ENCODE peak calls at places on chromosomes 13 and 19, in five cellular contexts. H is A549, Z is adrenal gland, G is epithelial cell of proximal tubule, C is HCT116. Y is an unnamed sample.

GRCh38 chr19:4678881-4679379 is 8.8 kb upstream of the MYDGF start:
- DNase-seq in G (no peak), C (peak; percentile 51), H (no peak), Z (peak; percentile 88), Y (no peak)

GRCh38 chr13:39105110-39105509 is 66.9 kb downstream of the NHLRC3 start:
- DNase-seq in Z (no peak), C (no peak), G (no peak), H (no peak), Y (no peak)

GRCh38 chr19:17121736-17122293 is 46.2 kb downstream of the MYO9B start:
- DNase-seq in Z (no peak), G (no peak), C (no peak), H (no peak), Y (no peak)

GRCh38 chr19:57769345-57770131 is at the start of gene ZNF586:
- DNase-seq in Z (peak; percentile 93), G (peak; percentile 52), H (peak; percentile 98), C (peak; percentile 63), Y (peak; percentile 83)

GRCh38 chr13:20411638-20412342 is 113.9 kb downstream of the CRYL1 start:
- DNase-seq in G (no peak), H (no peak), C (no peak), Z (no peak), Y (no peak)

GRCh38 chr19:15123900-15124299 is 16.7 kb downstream of the SYDE1 start:
- DNase-seq in G (no peak), H (no peak), C (no peak), Z (peak; percentile 92), Y (no peak)

GRCh38 chr19:53867225-53868090 is at the start of gene MYADM:
- DNase-seq in H (peak; percentile 99), Z (peak; percentile 98), G (peak; percentile 71), C (peak; percentile 95), Y (peak; percentile 97)

GRCh38 chr19:35879068-35879467 is 10.7 kb downstream of the APLP1 start:
- DNase-seq in H (no peak), Z (no peak), G (no peak), C (no peak), Y (no peak)

GRCh38 chr19:17216058-17216670 is 1.0 kb downstream of the USE1 start:
- DNase-seq in C (no peak), H (no peak), Z (no peak), G (no peak), Y (no peak)

GRCh38 chr19:961866-962620 is 22.1 kb upstream of the WDR18 start:
- DNase-seq in H (no peak), G (no peak), C (no peak), Z (no peak), Y (no peak)

GRCh38 chr13:104641309-104641708 is 1575.1 kb upstream of the SLC10A2 start:
- DNase-seq in G (no peak), H (no peak), Z (peak; percentile 70), C (no peak), Y (no peak)

GRCh38 chr19:56136362-56136761 is 4.7 kb upstream of the ZNF444 start:
- DNase-seq in G (no peak), C (no peak), H (no peak), Z (no peak), Y (no peak)
- H3K4me3 ChIP-seq in G (no peak overlapping the region), C (no peak overlapping the region), H (no peak overlapping the region), Z (no peak overlapping the region), Y (no peak overlapping the region)

GRCh38 chr13:30882996-30883766 is 22.9 kb upstream of the MEDAG start:
- DNase-seq in H (no peak), C (no peak), Z (no peak), G (no peak), Y (no peak)

GRCh38 chr13:30880151-30880551 is 25.9 kb upstream of the MEDAG start:
- DNase-seq in G (no peak), C (no peak), Z (no peak), H (no peak), Y (no peak)

GRCh38 chr13:30881191-30881651 is 24.9 kb upstream of the MEDAG start:
- DNase-seq in C (no peak), G (no peak), H (no peak), Z (peak; percentile 56), Y (no peak)

GRCh38 chr13:30881931-30882899 is 23.9 kb upstream of the MEDAG start:
- DNase-seq in G (no peak), C (no peak), H (no peak), Z (no peak), Y (no peak)

DNA sequence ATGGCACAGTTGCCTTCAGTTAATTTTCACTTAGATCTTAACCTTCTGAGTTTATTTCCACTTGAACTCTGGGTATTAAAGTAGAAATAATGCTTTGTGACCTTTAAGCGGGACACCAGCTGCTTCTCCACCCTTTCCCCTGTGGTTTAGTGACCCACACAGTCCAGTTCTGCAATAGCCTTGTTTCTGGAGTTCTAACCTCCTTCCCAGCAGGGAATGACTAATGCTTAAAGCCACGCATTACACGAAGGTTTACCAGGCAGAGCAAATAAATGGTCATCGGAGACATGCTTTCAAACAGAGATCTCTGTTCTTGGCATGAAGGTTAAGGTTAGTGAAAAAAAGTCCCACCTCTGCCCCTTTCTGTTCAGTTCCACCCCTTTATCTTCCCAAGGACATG is 25.3 kb upstream of the MEDAG start:
- DNase-seq in C (no peak), Z (peak; percentile 53), H (peak; percentile 12), G (peak; percentile 78), Y (peak; percentile 48)
- H3K4me3 ChIP-seq in C (no peak overlapping the region), Z (no peak overlapping the region), H (no peak overlapping the region), G (no peak overlapping the region), Y (no peak overlapping the region)

GRCh38 chr13:113729329-113730019 is 29.6 kb upstream of the TMEM255B start:
- DNase-seq in C (no peak), Z (peak; percentile 41), H (no peak), G (no peak), Y (no peak)
- H3K4me3 ChIP-seq in C (no peak overlapping the region), Z (no peak overlapping the region), H (no peak overlapping the region), G (no peak overlapping the region), Y (no peak overlapping the region)

GRCh38 chr13:41130356-41130755 is 2.2 kb downstream of the KBTBD6 start:
- DNase-seq in H (no peak), Z (no peak), C (no peak), G (no peak), Y (no peak)
- H3K4me3 ChIP-seq in H (no peak overlapping the region), Z (no peak overlapping the region), C (no peak overlapping the region), G (no peak overlapping the region), Y (peak overlapping the region; percentile 69)

GRCh38 chr13:101417043-101417406 is 717 bp upstream of the NALCN start:
- DNase-seq in C (no peak), G (peak; percentile 27), Z (no peak), H (peak; percentile 9), Y (no peak)
- H3K4me3 ChIP-seq in C (no peak overlapping the region), G (peak overlapping the region; percentile 59), Z (no peak overlapping the region), H (peak overlapping the region; percentile 65), Y (peak overlapping the region; percentile 45)

DNA sequence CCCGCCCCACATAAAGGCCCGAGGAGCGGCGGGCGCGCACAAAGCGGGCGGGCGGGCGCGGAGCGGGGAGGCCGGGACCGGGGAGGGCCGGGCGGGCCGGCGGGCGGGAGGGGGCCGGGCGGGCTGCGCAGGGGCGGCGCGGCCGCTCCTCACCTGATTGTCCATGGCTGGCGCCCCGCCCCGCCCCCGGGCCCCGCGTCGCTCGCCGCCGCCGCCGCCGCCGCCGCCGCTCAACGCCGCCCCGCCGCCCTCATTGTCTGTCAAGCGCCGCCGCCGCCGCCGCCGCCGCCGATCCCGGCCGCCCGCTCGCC is 200 bp downstream of the MLLT1 start:
- DNase-seq in Z (no peak), G (no peak), H (no peak), C (no peak), Y (no peak)
- H3K4me3 ChIP-seq in Z (peak overlapping the region; percentile 60), G (peak overlapping the region; percentile 86), H (peak overlapping the region; percentile 98), C (peak overlapping the region; percentile 90), Y (peak overlapping the region; percentile 94)

GRCh38 chr19:3100331-3100730 is 6.2 kb downstream of the GNA11 start:
- DNase-seq in H (no peak), G (no peak), C (no peak), Z (no peak), Y (no peak)

GRCh38 chr19:3099347-3100145 is 5.4 kb downstream of the GNA11 start:
- DNase-seq in C (no peak), Z (no peak), H (no peak), G (no peak), Y (no peak)

GRCh38 chr19:3097442-3097871 is 3.3 kb downstream of the GNA11 start:
- DNase-seq in C (no peak), H (no peak), Z (no peak), G (no peak), Y (no peak)

GRCh38 chr19:3098141-3098514 is 4.0 kb downstream of the GNA11 start:
- DNase-seq in Z (no peak), C (no peak), H (no peak), G (no peak), Y (no peak)

DNA sequence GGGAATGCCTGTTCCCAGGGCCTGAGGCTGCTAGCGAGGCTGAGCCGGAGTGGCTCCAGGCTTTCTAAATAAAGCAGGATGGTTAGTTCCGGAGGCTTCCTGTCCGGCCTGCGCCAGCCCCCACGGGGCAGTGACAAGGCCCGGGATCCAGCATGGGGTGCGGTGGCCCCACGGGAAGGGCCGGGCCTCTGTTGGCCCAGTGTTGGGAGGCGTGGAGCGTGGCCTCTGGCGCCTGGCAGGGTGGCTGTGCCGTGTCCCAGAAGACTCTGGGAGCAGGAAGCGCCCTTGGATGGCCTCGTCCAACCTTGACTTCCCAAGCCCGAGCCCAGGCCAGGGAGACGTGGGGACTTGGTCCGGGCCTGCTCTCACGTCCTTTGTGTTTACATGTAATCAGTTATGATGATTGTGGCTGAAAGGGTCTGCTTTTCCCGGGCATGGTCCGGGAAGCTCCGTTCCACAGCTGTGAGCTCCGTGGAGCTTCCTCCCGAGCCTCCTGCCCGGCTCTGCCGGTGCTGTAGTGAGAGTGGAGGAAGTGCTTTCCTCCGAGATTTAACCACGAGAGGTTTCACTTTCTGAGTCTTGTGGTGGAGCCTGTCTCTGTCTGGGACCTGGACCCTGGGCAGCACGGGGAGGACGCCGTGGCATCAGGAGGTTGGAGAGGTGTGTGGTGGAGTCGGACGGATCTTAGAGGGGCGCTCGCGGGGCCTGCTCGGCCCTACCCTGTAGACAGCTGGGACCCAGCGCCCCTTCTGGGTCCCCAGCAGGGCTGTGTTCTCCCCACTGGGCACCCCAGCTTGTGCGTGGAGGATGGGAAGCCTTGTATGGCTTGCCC is 4.6 kb downstream of the GNA11 start:
- DNase-seq in C (no peak), G (no peak), H (no peak), Z (peak; percentile 77), Y (no peak)
- H3K4me3 ChIP-seq in C (no peak overlapping the region), G (peak overlapping the region; percentile 34), H (no peak overlapping the region), Z (no peak overlapping the region), Y (no peak overlapping the region)